ENCODE peak calls at places on chromosome 19, in nine cellular contexts. B is CD8-positive, alpha-beta T cell; L is heart right ventricle; A is neuronal stem cell; M is adrenal gland; U is tibial nerve; N is CD4-positive, alpha-beta T cell; X is heart left ventricle; V is colonic mucosa. S is an unnamed sample.
A peak's percentile ranks its signal among the peaks of the same experiment; 100 is the strongest.

GRCh38 chr19:6088677-6089063 is 21.6 kb downstream of the RFX2 start:
- DNase-seq in B (no peak), M (no peak), U (no peak), A (no peak), L (no peak), N (no peak), V (no peak), X (no peak), S (no peak)

GRCh38 chr19:46872967-46873366 is 12.2 kb downstream of the ARHGAP35 start:
- DNase-seq in M (no peak), B (no peak), X (no peak), V (no peak), N (no peak), L (no peak), U (no peak), A (no peak), S (no peak)

GRCh38 chr19:5572556-5573286 is 5.0 kb upstream of the TINCR start:
- DNase-seq in A (no peak), U (no peak), V (peak; percentile 58), L (no peak), B (no peak), X (no peak), M (no peak), N (no peak), S (no peak)

GRCh38 chr19:46488551-46488950 is 7.1 kb downstream of the PNMA8B start:
- DNase-seq in X (no peak), A (no peak), M (no peak), U (no peak), L (no peak), N (no peak), V (no peak), B (no peak), S (no peak)

GRCh38 chr19:1752009-1752756 is 1.1 kb upstream of the ONECUT3 start:
- DNase-seq in X (no peak), L (no peak), B (no peak), N (no peak), M (no peak), V (no peak), U (no peak), A (no peak), S (no peak)

GRCh38 chr19:11375143-11375948 is 880 bp downstream of the SWSAP1 start:
- DNase-seq in L (peak; percentile 50), V (peak; percentile 65), N (peak; percentile 76), X (peak; percentile 73), M (peak; percentile 70), A (no peak), B (peak; percentile 88), U (peak; percentile 17), S (peak; percentile 86)

GRCh38 chr19:2167896-2168618 is 4.3 kb downstream of the DOT1L start:
- DNase-seq in V (peak; percentile 47), N (no peak), A (no peak), B (no peak), X (peak; percentile 84), U (peak; percentile 57), M (peak; percentile 64), L (peak; percentile 85), S (no peak)

GRCh38 chr19:17944301-17944700 is 11.5 kb downstream of the CCDC124 start:
- DNase-seq in L (no peak), V (no peak), M (peak; percentile 62), A (no peak), X (no peak), U (no peak), B (no peak), N (no peak), S (no peak)

GRCh38 chr19:19822148-19822429 is 539 bp upstream of the ZNF506 start:
- DNase-seq in V (no peak), B (no peak), X (no peak), U (no peak), L (no peak), N (no peak), M (no peak), A (no peak), S (no peak)

DNA sequence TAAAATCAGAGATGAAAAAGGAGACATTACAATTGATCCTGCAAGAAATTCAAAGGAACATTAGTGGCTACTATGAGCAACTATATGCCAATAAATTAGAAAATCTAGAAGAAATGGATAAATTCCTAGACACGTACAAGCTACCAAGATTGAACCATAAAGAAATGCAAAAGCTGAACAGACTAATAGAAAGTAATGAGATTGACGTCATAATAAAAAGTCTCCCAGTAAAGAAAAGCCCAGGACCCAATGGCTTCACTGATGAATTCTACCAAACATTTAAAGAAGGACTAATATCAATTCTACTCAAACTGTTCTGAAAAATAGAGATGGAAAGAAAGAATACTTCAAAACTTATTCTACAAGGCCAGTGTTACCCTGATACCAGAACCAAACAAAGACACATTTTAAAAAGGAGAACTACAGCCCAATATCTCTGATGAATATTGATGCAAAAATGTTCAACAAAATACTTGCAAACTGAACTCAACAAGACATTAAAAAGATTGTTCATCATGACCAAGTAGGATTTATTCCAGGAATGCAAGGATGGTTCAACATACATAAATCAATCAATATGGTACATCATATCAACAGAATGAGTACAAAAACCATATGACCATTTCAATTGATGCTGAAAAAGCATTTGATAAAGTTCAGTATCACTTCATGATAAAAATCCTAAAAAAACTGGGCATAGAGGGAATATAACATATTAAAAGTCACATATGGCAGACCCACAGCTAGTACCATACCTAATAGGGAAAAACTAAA is 35.8 kb downstream of the UQCRFS1 start:
- DNase-seq in U (no peak), B (no peak), X (no peak), M (no peak), N (no peak), L (no peak), A (no peak), V (no peak), S (no peak)
- H3K27ac ChIP-seq in U (no peak overlapping the region), B (no peak overlapping the region), X (no peak overlapping the region), M (no peak overlapping the region), N (no peak overlapping the region), L (no peak overlapping the region), A (no peak overlapping the region), V (no peak overlapping the region), S (no peak overlapping the region)

DNA sequence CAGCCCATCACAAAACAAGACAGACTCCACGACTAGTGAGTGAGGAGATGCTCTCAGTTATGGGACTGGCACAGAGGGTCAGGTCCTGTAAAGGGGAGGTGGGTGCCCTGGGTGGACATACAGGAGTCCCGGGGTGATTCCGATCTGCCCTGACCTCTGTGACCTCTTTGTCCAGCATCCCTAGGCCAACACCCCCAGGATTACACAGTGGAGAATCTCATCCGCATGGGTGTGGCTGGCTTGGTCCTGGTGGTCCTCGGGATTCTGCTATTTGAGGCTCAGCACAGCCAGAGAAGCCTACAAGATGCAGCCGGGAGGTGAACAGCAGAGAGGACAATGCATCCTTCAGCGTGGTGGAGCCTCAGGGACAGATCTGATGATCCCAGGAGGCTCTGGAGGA is 6.4 kb upstream of the LILRA1 start:
- DNase-seq in X (no peak), V (no peak), A (no peak), U (no peak), B (no peak), M (no peak), N (no peak), L (no peak), S (no peak)
- H3K27ac ChIP-seq in X (no peak overlapping the region), V (no peak overlapping the region), A (no peak overlapping the region), U (no peak overlapping the region), B (no peak overlapping the region), M (no peak overlapping the region), N (no peak overlapping the region), L (no peak overlapping the region), S (no peak overlapping the region)

DNA sequence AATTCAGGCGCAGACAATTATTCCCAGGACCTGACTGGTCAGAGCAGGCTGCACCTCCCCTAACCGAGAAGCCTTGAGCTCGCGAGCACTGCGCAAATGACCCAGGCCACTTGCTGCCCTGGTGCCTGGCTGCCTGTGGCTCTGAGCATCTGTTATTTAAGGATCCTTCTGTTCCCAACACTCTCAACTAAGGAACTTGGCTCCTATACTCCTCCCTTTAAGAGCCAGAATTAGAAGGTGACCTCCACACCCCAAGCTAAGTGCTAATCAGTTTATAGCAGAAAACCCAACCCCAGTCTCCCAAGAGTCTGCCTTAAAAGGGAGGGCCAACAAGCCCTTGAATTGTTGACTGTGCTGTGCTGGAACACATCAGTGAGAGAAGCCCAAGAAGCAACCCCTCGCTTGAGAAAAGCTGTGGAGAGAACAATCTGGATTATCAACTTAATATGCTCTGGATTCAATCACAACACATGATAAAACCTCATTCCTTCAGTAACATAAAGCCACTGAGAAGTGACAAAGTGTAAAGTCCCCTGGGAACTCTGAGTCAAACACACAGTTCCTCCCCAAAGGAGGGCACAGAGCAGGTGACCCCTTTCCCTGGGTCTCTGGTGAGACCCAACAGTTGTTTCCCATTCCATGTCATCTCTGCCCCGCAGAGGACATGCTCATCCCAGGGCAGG is 14.6 kb downstream of the AKAP8L start:
- DNase-seq in M (no peak), V (no peak), A (no peak), U (no peak), N (no peak), X (peak; percentile 66), B (no peak), L (no peak), S (no peak)
- H3K27ac ChIP-seq in M (peak overlapping the region; percentile 0), V (no peak overlapping the region), A (no peak overlapping the region), U (peak overlapping the region; percentile 68), N (no peak overlapping the region), X (peak overlapping the region; percentile 67), B (no peak overlapping the region), L (peak overlapping the region; percentile 74), S (no peak overlapping the region)

GRCh38 chr19:49439841-49440240 is 1.5 kb downstream of the SLC17A7 start:
- DNase-seq in V (no peak), X (no peak), L (no peak), A (no peak), M (no peak), B (no peak), U (no peak), N (no peak), S (no peak)
- H3K27ac ChIP-seq in V (no peak overlapping the region), X (no peak overlapping the region), L (no peak overlapping the region), A (no peak overlapping the region), M (no peak overlapping the region), B (no peak overlapping the region), U (no peak overlapping the region), N (no peak overlapping the region), S (no peak overlapping the region)

S was measured in CD8-positive, alpha-beta memory T cell.